ENCODE peak calls at places on chromosomes 16 and 17, in four cellular contexts. A, S, C and R are unnamed samples.
A peak's percentile ranks its signal among the peaks of the same experiment; 100 is the strongest.

GRCh38 chr16:54026456-54026855 is 260.1 kb downstream of the IRX3 start:
- DNase-seq in C (no peak), S (peak; percentile 40), A (no peak), R (peak; percentile 28)

GRCh38 chr16:22161999-22162657 is at the start of gene SDR42E2:
- DNase-seq in C (no peak), S (no peak), A (peak; percentile 60), R (no peak)

GRCh38 chr17:58570758-58571157 is 56.3 kb upstream of the MTMR4 start:
- DNase-seq in A (no peak), C (no peak), S (no peak), R (no peak)

GRCh38 chr17:66431910-66432309 is 129.5 kb downstream of the PRKCA start:
- DNase-seq in C (no peak), S (peak; percentile 87), A (no peak), R (peak; percentile 74)

GRCh38 chr16:27773344-27773743 is 223.4 kb downstream of the KATNIP start:
- DNase-seq in A (no peak), S (no peak), C (no peak), R (no peak)

GRCh38 chr16:89105599-89106151 is 12.0 kb downstream of the ACSF3 start:
- DNase-seq in A (peak; percentile 15), C (no peak), S (no peak), R (no peak)

GRCh38 chr16:1090620-1091587 is 5.1 kb downstream of the C1QTNF8 start:
- DNase-seq in S (no peak), A (no peak), C (peak; percentile 53), R (no peak)

GRCh38 chr16:83830091-83830768 is 22.5 kb downstream of the HSBP1 start:
- DNase-seq in C (no peak), A (no peak), S (no peak), R (no peak)

GRCh38 chr17:3659541-3660111 is 8.8 kb downstream of the TAX1BP3 start:
- DNase-seq in A (no peak), S (peak; percentile 90), C (peak; percentile 62), R (peak; percentile 81)

GRCh38 chr17:11909348-11909747 is 87.9 kb downstream of the ZNF18 start:
- DNase-seq in S (no peak), A (no peak), C (no peak), R (no peak)

GRCh38 chr16:28863929-28864886 is 565 bp downstream of the SH2B1 start:
- DNase-seq in S (peak; percentile 48), A (peak; percentile 61), C (peak; percentile 35), R (peak; percentile 29)

GRCh38 chr16:85716016-85716679 is 27.4 kb upstream of the GINS2 start:
- DNase-seq in S (no peak), C (no peak), A (no peak), R (no peak)

GRCh38 chr17:44543213-44543904 is 13.9 kb upstream of the FZD2 start:
- DNase-seq in A (no peak), S (peak; percentile 92), C (no peak), R (peak; percentile 79)

GRCh38 chr16:28891964-28892890 is 13.9 kb downstream of the ATP2A1 start:
- DNase-seq in C (no peak), S (no peak), A (no peak), R (no peak)

GRCh38 chr16:69564845-69565610 is 738 bp upstream of the NFAT5 start:
- DNase-seq in A (no peak), C (no peak), S (peak; percentile 34), R (no peak)

GRCh38 chr16:21684199-21684598 is 20.4 kb downstream of the OTOA start:
- DNase-seq in S (no peak), C (no peak), A (peak; percentile 37), R (no peak)

GRCh38 chr17:49723423-49723822 is 15.7 kb upstream of the SLC35B1 start:
- DNase-seq in A (no peak), S (no peak), C (peak; percentile 86), R (no peak)

GRCh38 chr16:21598676-21599157 is 660 bp upstream of the METTL9 start:
- DNase-seq in S (peak; percentile 24), C (no peak), A (no peak), R (no peak)

GRCh38 chr17:8474826-8475225 is 39.1 kb downstream of the NDEL1 start:
- DNase-seq in A (no peak), C (no peak), S (no peak), R (no peak)

GRCh38 chr17:16361874-16362273 is 8.6 kb upstream of the CENPV start:
- DNase-seq in A (no peak), S (no peak), C (no peak), R (no peak)

GRCh38 chr17:14156689-14157088 is 80.0 kb downstream of the CDRT15 start:
- DNase-seq in S (no peak), C (no peak), A (no peak), R (no peak)

GRCh38 chr16:74778646-74779045 is 4.0 kb upstream of the FA2H start:
- DNase-seq in A (no peak), C (no peak), S (no peak), R (no peak)

GRCh38 chr16:88070341-88070740 is 119.1 kb downstream of the BANP start:
- DNase-seq in A (no peak), C (no peak), S (no peak), R (no peak)

GRCh38 chr17:61574542-61575351 is 16.3 kb downstream of the NACA2 start:
- DNase-seq in S (peak; percentile 38), C (no peak), A (no peak), R (peak; percentile 12)

GRCh38 chr17:57158795-57159194 is 73.7 kb downstream of the AKAP1 start:
- DNase-seq in A (no peak), C (no peak), S (no peak), R (no peak)

GRCh38 chr16:56370836-56371235 is 54.5 kb downstream of the AMFR start:
- DNase-seq in C (no peak), S (peak; percentile 25), A (no peak), R (no peak)

GRCh38 chr17:42699415-42699740 is 17.0 kb downstream of the CNTNAP1 start:
- DNase-seq in C (no peak), S (no peak), A (no peak), R (no peak)

GRCh38 chr17:42697108-42697811 is 14.9 kb downstream of the CNTNAP1 start:
- DNase-seq in S (no peak), A (no peak), C (no peak), R (no peak)

GRCh38 chr17:42702446-42702845 is 20.1 kb downstream of the CNTNAP1 start:
- DNase-seq in C (no peak), S (no peak), A (no peak), R (no peak)

GRCh38 chr17:42698736-42699414 is 16.5 kb downstream of the CNTNAP1 start:
- DNase-seq in S (peak; percentile 63), C (peak; percentile 54), A (no peak), R (no peak)

DNA sequence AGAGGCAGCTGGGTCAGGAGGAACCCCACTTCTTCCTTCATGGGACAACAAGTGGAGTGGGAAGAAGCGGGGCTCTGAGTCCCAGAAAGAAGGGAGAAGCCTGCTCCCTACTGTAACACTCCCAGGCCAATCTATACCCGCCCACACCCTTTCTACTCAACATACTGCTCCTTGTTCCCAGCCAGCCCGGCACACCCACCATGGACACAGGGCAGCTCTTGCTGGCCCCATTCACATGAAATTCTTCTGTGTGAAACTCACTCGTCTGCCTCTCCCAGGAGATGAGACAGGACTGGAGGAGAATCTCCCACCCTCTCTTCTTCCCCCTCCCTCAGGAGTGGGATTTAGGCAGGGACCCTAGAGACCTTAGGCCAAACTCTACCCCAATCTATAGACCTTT is 18.6 kb downstream of the CNTNAP1 start:
- DNase-seq in C (no peak), S (no peak), A (no peak), R (no peak)
- H3K4me3 ChIP-seq in C (no peak overlapping the region), S (no peak overlapping the region), A (no peak overlapping the region), R (no peak overlapping the region)

DNA sequence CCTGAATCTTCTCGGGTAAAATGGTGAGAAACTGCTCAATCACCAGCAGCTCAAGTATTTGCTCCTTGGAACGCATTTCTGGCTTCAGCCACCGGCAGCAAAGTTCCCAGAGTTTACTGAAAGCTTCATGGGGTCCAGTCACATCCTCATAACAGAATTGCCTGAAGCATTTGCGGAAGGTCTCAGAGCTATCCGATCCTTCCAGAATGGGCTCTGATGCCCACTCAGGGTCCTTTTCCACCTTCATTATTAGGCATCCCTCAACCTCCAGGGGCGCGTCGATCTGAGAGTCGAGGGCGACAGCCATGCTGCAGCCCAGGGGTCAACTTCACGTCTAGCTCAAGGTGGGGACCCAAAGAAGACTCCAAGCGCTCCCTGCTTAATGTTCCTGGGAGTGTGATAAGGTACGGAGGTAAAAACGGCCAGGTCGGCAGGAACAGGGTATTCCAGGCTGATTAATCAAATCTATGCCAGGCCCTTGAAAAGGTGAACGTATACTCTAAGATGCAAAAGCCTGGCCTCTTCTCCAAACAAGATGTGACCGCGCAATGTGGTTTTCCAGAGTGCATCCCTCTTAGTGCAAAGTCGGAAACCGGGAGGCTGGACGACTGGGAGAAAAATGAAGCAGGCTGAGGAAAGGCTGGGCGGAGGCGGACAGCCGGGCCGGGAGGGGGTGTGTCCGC is 683 bp downstream of the ZKSCAN2 start:
- DNase-seq in C (peak; percentile 19), S (peak; percentile 20), A (no peak), R (no peak)
- TF ChIP-seq CTCF in C (no peak), S (no peak), A (no peak), R (no peak)

GRCh38 chr16:77788196-77789084 is at the start of gene VAT1L:
- DNase-seq in S (peak; percentile 75), C (peak; percentile 32), A (no peak), R (no peak)
- H3K4me3 ChIP-seq in S (peak within 1 kb of the TSS; percentile 64), C (peak within 1 kb of the TSS; percentile 67), A (no peak within 1 kb of the TSS), R (peak within 1 kb of the TSS; percentile 79)

DNA sequence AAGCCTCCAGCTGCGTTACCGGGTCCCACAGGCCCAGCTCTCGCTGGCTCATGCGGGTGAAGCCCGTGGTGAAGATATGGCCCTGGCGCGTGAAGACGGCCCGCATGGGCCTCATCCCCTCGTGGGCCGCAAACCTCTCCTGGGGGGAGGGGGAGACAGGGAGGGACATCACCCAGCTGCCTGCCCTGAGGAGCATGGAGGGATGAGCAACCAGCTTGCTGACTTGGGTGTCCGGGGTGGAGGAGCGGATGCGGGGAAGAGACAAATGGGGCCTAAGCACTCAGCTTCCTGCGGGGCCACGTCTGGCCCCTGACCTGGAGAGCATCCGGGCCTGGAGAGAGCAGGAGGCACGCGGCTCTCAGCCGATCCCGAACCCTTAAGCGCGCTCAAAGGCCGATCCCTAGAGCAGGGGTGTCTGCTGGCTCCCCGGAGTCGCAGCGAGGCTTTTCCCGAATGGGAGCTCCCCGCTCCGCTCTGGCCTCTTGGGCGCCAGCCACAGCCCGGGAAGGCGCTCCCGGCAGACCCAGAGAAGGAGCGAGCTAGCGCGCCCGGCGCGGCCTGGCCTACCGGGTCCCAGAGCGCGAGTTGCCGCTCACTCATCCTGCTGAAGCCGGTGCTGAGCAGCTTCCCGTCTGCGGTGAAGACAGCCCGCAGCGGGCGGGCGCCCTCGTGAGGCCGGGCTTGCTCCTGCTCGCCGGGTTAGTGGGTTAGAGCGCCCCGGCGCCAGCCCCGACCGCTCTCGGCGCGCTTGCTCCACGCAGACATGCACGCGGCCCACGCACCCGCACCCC is 5.0 kb downstream of the CORO6 start:
- DNase-seq in A (peak; percentile 87), C (peak; percentile 80), S (peak; percentile 59), R (no peak)
- TF ChIP-seq CTCF in A (peak; percentile 57), C (peak; percentile 67), S (peak; percentile 64), R (peak; percentile 57)

GRCh38 chr17:72466199-72466598 is 345.4 kb downstream of the SOX9 start:
- DNase-seq in A (no peak), S (peak; percentile 68), C (no peak), R (no peak)
- H3K4me3 ChIP-seq in A (no peak overlapping the region), S (no peak overlapping the region), C (no peak overlapping the region), R (no peak overlapping the region)

GRCh38 chr17:37650419-37651003 is 7.3 kb upstream of the DDX52 start:
- DNase-seq in A (no peak), S (peak; percentile 53), C (no peak), R (no peak)
- TF ChIP-seq CTCF in A (no peak), S (peak; percentile 50), C (peak; percentile 39), R (peak; percentile 59)